ENCODE peak calls at places on chromosome 19, in seven cellular contexts. D is activated naive CD4-positive, alpha-beta T cell treated with anti-CD3 and anti-CD28 coated beads, Interleukin-2, amount 50 U/mL, for 16 hours; Y is iris pigment epithelial cell; W is NCI-H460; C is Caki2; N is brain pericyte; H is fibroblast of villous mesenchyme. L is an unnamed sample.

GRCh38 chr19:3656073-3656746 is 29.6 kb upstream of the CACTIN start:
- DNase-seq in D (no peak), Y (no peak), W (no peak), C (peak; percentile 67), N (no peak), H (peak; percentile 55), L (no peak)

GRCh38 chr19:46916971-46917370 is 56.2 kb downstream of the ARHGAP35 start:
- DNase-seq in D (no peak), Y (no peak), W (no peak), C (no peak), N (no peak), H (no peak), L (no peak)

GRCh38 chr19:41734585-41734984 is 20.7 kb upstream of the CEACAM6 start:
- DNase-seq in D (no peak), Y (no peak), W (no peak), C (no peak), N (no peak), H (no peak), L (no peak)

GRCh38 chr19:5811117-5811516 is 6.2 kb downstream of the NRTN start:
- DNase-seq in D (no peak), Y (no peak), W (no peak), C (no peak), N (no peak), H (no peak), L (no peak)

GRCh38 chr19:2235396-2236284 is 489 bp downstream of the PLEKHJ1 start:
- DNase-seq in D (no peak), Y (no peak), W (no peak), C (no peak), N (no peak), H (no peak), L (no peak)

GRCh38 chr19:55487884-55488687 is at the start of gene SSC5D:
- DNase-seq in D (no peak), Y (peak; percentile 22), W (no peak), C (no peak), N (no peak), H (no peak), L (no peak)

GRCh38 chr19:12985049-12985776 is 10.1 kb upstream of the NFIX start:
- DNase-seq in D (no peak), Y (no peak), W (peak; percentile 14), C (peak; percentile 77), N (no peak), H (peak; percentile 64), L (no peak)

GRCh38 chr19:9586764-9587163 is 2.5 kb upstream of the ZNF121 start:
- DNase-seq in D (peak; percentile 78), Y (peak; percentile 71), W (peak; percentile 59), C (peak; percentile 35), N (no peak), H (peak; percentile 68), L (peak; percentile 64)

GRCh38 chr19:10417598-10418280 is 2.6 kb upstream of the PDE4A start:
- DNase-seq in D (peak; percentile 16), Y (no peak), W (no peak), C (no peak), N (no peak), H (no peak), L (no peak)

GRCh38 chr19:38596057-38596981 is 21.4 kb downstream of the MAP4K1 start:
- DNase-seq in D (peak; percentile 33), Y (peak; percentile 6), W (peak; percentile 11), C (peak; percentile 90), N (no peak), H (no peak), L (no peak)

GRCh38 chr19:34261335-34262109 is 7.2 kb downstream of the GARRE1 start:
- DNase-seq in D (no peak), Y (no peak), W (no peak), C (no peak), N (no peak), H (no peak), L (no peak)

GRCh38 chr19:38070573-38070972 is 153.4 kb downstream of the DPF1 start:
- DNase-seq in D (no peak), Y (peak; percentile 80), W (peak; percentile 27), C (peak; percentile 75), N (no peak), H (peak; percentile 69), L (no peak)

GRCh38 chr19:47697863-47698609 is 15.2 kb upstream of the EHD2 start:
- DNase-seq in D (peak; percentile 44), Y (peak; percentile 80), W (peak; percentile 68), C (peak; percentile 81), N (no peak), H (peak; percentile 84), L (peak; percentile 24)

GRCh38 chr19:695350-695949 is at the start of gene PRSS57:
- DNase-seq in D (no peak), Y (no peak), W (no peak), C (no peak), N (no peak), H (no peak), L (no peak)

GRCh38 chr19:29610213-29610573 is 4.1 kb downstream of the POP4 start:
- DNase-seq in D (no peak), Y (no peak), W (no peak), C (no peak), N (no peak), H (no peak), L (no peak)

GRCh38 chr19:3645726-3646125 is 19.1 kb upstream of the CACTIN start:
- DNase-seq in D (no peak), Y (no peak), W (no peak), C (no peak), N (no peak), H (no peak), L (no peak)

GRCh38 chr19:4015705-4016402 is 8.3 kb downstream of the PIAS4 start:
- DNase-seq in D (no peak), Y (no peak), W (no peak), C (no peak), N (no peak), H (no peak), L (no peak)

GRCh38 chr19:3186891-3187661 is 1.3 kb downstream of the NCLN start:
- DNase-seq in D (no peak), Y (no peak), W (no peak), C (no peak), N (no peak), H (peak; percentile 19), L (no peak)